ENCODE peak calls at places on chromosomes 4 and X, in eight cellular contexts. A is fibroblast of pulmonary artery; N is nephron progenitor cell; Z is kidney epithelial cell; Q is activated T-cell treated with anti-CD3 and anti-CD28 coated beads for 24 hours; S is GM23248; V is NB4; T is activated CD4-positive, alpha-beta T cell treated with anti-CD3 and anti-CD28 coated beads, Interleukin-2, amount 10 ng/mL, durations not matched to agents 7 days and 5 days. L is an unnamed sample.

GRCh38 chr4:3829211-3829953 is 63.2 kb downstream of the ADRA2C start:
- DNase-seq in Q (no peak), A (no peak), V (no peak), Z (no peak), T (no peak), N (no peak), S (no peak), L (no peak)

GRCh38 chr4:140408974-140409373 is 18.5 kb downstream of the CLGN start:
- DNase-seq in S (no peak), Z (no peak), Q (no peak), A (no peak), V (no peak), T (no peak), N (no peak), L (no peak)

GRCh38 chr4:94406668-94407437 is 44.9 kb upstream of the PDLIM5 start:
- DNase-seq in N (peak; percentile 66), V (peak; percentile 77), Z (peak; percentile 55), T (peak; percentile 66), A (peak; percentile 96), Q (peak; percentile 23), S (peak; percentile 84), L (peak; percentile 60)

GRCh38 chr4:5982156-5982973 is 35.9 kb downstream of the C4orf50 start:
- DNase-seq in T (no peak), N (no peak), A (no peak), Z (no peak), V (no peak), S (no peak), Q (no peak), L (peak; percentile 27)

GRCh38 chrX:20521245-20521644 is 254.5 kb upstream of the RPS6KA3 start:
- DNase-seq in T (no peak), N (no peak), A (peak; percentile 84), S (peak; percentile 75), V (no peak), Z (no peak), Q (no peak), L (no peak)

GRCh38 chr4:136103616-136104015 is 1428.7 kb downstream of the PCDH18 start:
- DNase-seq in S (no peak), V (no peak), T (no peak), A (peak; percentile 30), N (no peak), Q (no peak), Z (no peak), L (no peak)

GRCh38 chr4:123893746-123894095 is 497.1 kb downstream of the SPRY1 start:
- DNase-seq in A (no peak), T (no peak), Z (no peak), S (peak; percentile 10), V (no peak), N (no peak), Q (no peak), L (no peak)

GRCh38 chr4:145546556-145546955 is 64.9 kb downstream of the SMAD1 start:
- DNase-seq in N (no peak), Q (no peak), S (no peak), Z (no peak), T (no peak), V (no peak), A (peak; percentile 59), L (no peak)

GRCh38 chr4:7759221-7759620 is 180.4 kb downstream of the AFAP1 start:
- DNase-seq in Q (peak; percentile 61), N (no peak), S (no peak), V (peak; percentile 60), A (no peak), T (peak; percentile 65), Z (no peak), L (no peak)

GRCh38 chr4:102713096-102713495 is 47.7 kb downstream of the MANBA start:
- DNase-seq in V (no peak), S (peak; percentile 49), N (no peak), T (no peak), A (peak; percentile 35), Z (peak; percentile 10), Q (no peak), L (no peak)

GRCh38 chrX:78747471-78747870 is at the start of gene LPAR4:
- DNase-seq in Z (peak; percentile 16), A (peak; percentile 14), V (no peak), T (no peak), N (peak; percentile 26), S (peak; percentile 48), Q (no peak), L (no peak)

GRCh38 chr4:183449193-183449888 is 4.9 kb downstream of the CDKN2AIP start:
- DNase-seq in Z (no peak), T (no peak), S (peak; percentile 51), Q (no peak), V (no peak), N (no peak), A (peak; percentile 69), L (no peak)

GRCh38 chr4:124862261-124862660 is 149.7 kb upstream of the ANKRD50 start:
- DNase-seq in T (no peak), S (peak; percentile 43), Q (no peak), N (no peak), A (no peak), Z (no peak), V (no peak), L (no peak)

GRCh38 chrX:153901753-153902140 is 2.7 kb upstream of the AVPR2 start:
- DNase-seq in N (no peak), S (no peak), T (no peak), V (peak; percentile 72), Z (no peak), Q (no peak), A (no peak), L (no peak)

GRCh38 chr4:102535398-102536082 is 34.4 kb downstream of the NFKB1 start:
- DNase-seq in A (peak; percentile 61), S (peak; percentile 70), V (peak; percentile 27), Q (no peak), N (no peak), Z (peak; percentile 37), T (no peak), L (no peak)

GRCh38 chr4:147787204-147787603 is 55.3 kb downstream of the ARHGAP10 start:
- DNase-seq in S (peak; percentile 72), A (peak; percentile 63), Z (no peak), T (no peak), N (no peak), V (no peak), Q (no peak), L (no peak)

L was measured in hypothalamus.